ENCODE peak calls at places on chromosomes 13 and 19, in four cellular contexts. F, T, E and R are unnamed samples.

GRCh38 chr13:33206945-33207615 is 78.5 kb downstream of the STARD13 start:
- DNase-seq in F (no peak), E (no peak), T (no peak), R (no peak)

GRCh38 chr13:50589651-50590054 is 253.8 kb downstream of the DLEU7 start:
- DNase-seq in F (peak; percentile 82), E (no peak), T (peak; percentile 33), R (peak; percentile 48)

GRCh38 chr13:37277435-37278144 is 172.1 kb upstream of the CSNK1A1L start:
- DNase-seq in F (no peak), E (no peak), T (no peak), R (no peak)

GRCh38 chr19:30604657-30605056 is 232.5 kb downstream of the ZNF536 start:
- DNase-seq in E (no peak), F (no peak), T (no peak), R (no peak)

GRCh38 chr13:50283017-50283416 is 267.8 kb downstream of the KCNRG start:
- DNase-seq in T (no peak), F (no peak), E (no peak), R (no peak)

GRCh38 chr13:36124236-36124822 is 6.9 kb downstream of the DCLK1 start:
- DNase-seq in T (peak; percentile 45), F (peak; percentile 52), E (no peak), R (peak; percentile 44)

GRCh38 chr19:16940626-16941025 is 51.8 kb downstream of the F2RL3 start:
- DNase-seq in E (no peak), F (no peak), T (peak; percentile 0), R (no peak)

GRCh38 chr19:38037151-38037611 is 130.2 kb downstream of the SIPA1L3 start:
- DNase-seq in T (no peak), E (no peak), F (no peak), R (no peak)

GRCh38 chr13:23870356-23871146 is 18.6 kb downstream of the MIPEP start:
- DNase-seq in E (no peak), F (no peak), T (no peak), R (no peak)

GRCh38 chr19:52748336-52748950 is 13.6 kb upstream of the ZNF611 start:
- DNase-seq in T (no peak), E (no peak), F (no peak), R (peak; percentile 41)

GRCh38 chr13:39527301-39527700 is 75.7 kb downstream of the LHFPL6 start:
- DNase-seq in F (no peak), T (no peak), E (no peak), R (no peak)

GRCh38 chr13:48838193-48839000 is 137.3 kb upstream of the FNDC3A start:
- DNase-seq in E (no peak), T (no peak), F (no peak), R (no peak)

GRCh38 chr13:48730971-48731658 is 77.4 kb downstream of the CYSLTR2 start:
- DNase-seq in F (peak; percentile 75), T (no peak), E (peak; percentile 21), R (no peak)

GRCh38 chr19:47113446-47114348 is at the start of gene ZC3H4:
- DNase-seq in F (peak; percentile 90), E (peak; percentile 90), T (peak; percentile 94), R (peak; percentile 95)

GRCh38 chr13:63607153-63607552 is 2191.5 kb upstream of the PCDH20 start:
- DNase-seq in E (no peak), T (no peak), F (no peak), R (no peak)

GRCh38 chr19:52190679-52191293 is 934 bp downstream of the PPP2R1A start:
- DNase-seq in E (no peak), F (peak; percentile 10), T (no peak), R (peak; percentile 54)

GRCh38 chr19:17860331-17860992 is 752 bp downstream of the RPL18A start:
- DNase-seq in T (no peak), F (no peak), E (no peak), R (no peak)

GRCh38 chr13:78602561-78603239 is 652 bp downstream of the POU4F1 start:
- DNase-seq in F (no peak), T (no peak), E (no peak), R (no peak)

GRCh38 chr19:21398851-21399250 is 1.9 kb downstream of the ZNF493 start:
- DNase-seq in F (no peak), T (no peak), E (no peak), R (no peak)

GRCh38 chr19:42270346-42271044 is 1.4 kb downstream of the CIC start:
- DNase-seq in E (no peak), T (peak; percentile 72), F (peak; percentile 70), R (peak; percentile 58)

GRCh38 chr19:29795461-29795860 is 16.3 kb upstream of the CCNE1 start:
- DNase-seq in E (no peak), T (no peak), F (no peak), R (no peak)

GRCh38 chr13:113297370-113297871 is 382 bp downstream of the LAMP1 start:
- DNase-seq in F (no peak), T (no peak), E (no peak), R (no peak)

GRCh38 chr19:41039806-41040205 is 48.4 kb upstream of the CYP2A13 start:
- DNase-seq in T (no peak), E (no peak), F (no peak), R (no peak)

GRCh38 chr19:2728783-2729387 is 7.7 kb upstream of the DIRAS1 start:
- DNase-seq in E (no peak), T (no peak), F (no peak), R (no peak)

GRCh38 chr13:46392967-46393366 is 5.9 kb upstream of the RUBCNL start:
- DNase-seq in F (no peak), T (no peak), E (no peak), R (no peak)

GRCh38 chr13:33761744-33762143 is 56.2 kb upstream of the RFC3 start:
- DNase-seq in T (no peak), F (peak; percentile 11), E (peak; percentile 33), R (no peak)

GRCh38 chr19:4051175-4052101 is 15.3 kb downstream of the ZBTB7A start:
- DNase-seq in T (peak; percentile 39), E (no peak), F (peak; percentile 31), R (peak; percentile 65)

GRCh38 chr13:37878496-37878895 is 8.9 kb upstream of the TRPC4 start:
- DNase-seq in F (no peak), E (no peak), T (no peak), R (no peak)

GRCh38 chr13:101917475-101917810 is 465.0 kb downstream of the ITGBL1 start:
- DNase-seq in E (no peak), T (no peak), F (no peak), R (no peak)

GRCh38 chr19:16454519-16454918 is 17.3 kb downstream of the EPS15L1 start:
- DNase-seq in E (no peak), F (no peak), T (no peak), R (no peak)

GRCh38 chr13:79468819-79469218 is 12.1 kb upstream of the NDFIP2 start:
- DNase-seq in F (no peak), T (no peak), E (no peak), R (no peak)

GRCh38 chr19:44900328-44901244 is 5.0 kb upstream of the APOE start:
- DNase-seq in F (no peak), E (no peak), T (no peak), R (no peak)

GRCh38 chr13:43132228-43132627 is 108.8 kb downstream of the DNAJC15 start:
- DNase-seq in E (peak; percentile 35), F (peak; percentile 48), T (peak; percentile 41), R (no peak)

GRCh38 chr19:43768273-43769050 is 12.3 kb downstream of the KCNN4 start:
- DNase-seq in T (no peak), E (no peak), F (no peak), R (peak; percentile 79)

GRCh38 chr19:34403784-34404108 is 453 bp upstream of the PDCD2L start:
- DNase-seq in E (no peak), T (no peak), F (no peak), R (no peak)